ENCODE peak calls at places on chromosomes 16 and 17, in seven cellular contexts. D, E, L, X, Q, Y and V are unnamed samples.

GRCh38 chr16:50235581-50235980 is 30.8 kb upstream of the ADCY7 start:
- DNase-seq in L (no peak), Y (no peak), X (no peak), E (no peak), Q (no peak), D (no peak), V (no peak)

GRCh38 chr17:80798595-80799552 is 192.8 kb upstream of the CHMP6 start:
- DNase-seq in E (no peak), L (no peak), Y (no peak), X (no peak), Q (no peak), D (no peak), V (no peak)

GRCh38 chr17:17749921-17750320 is 68.7 kb downstream of the RAI1 start:
- DNase-seq in D (peak), X (no peak), E (peak), L (no peak), Y (peak), Q (peak), V (peak)

GRCh38 chr17:42120161-42121065 is 754 bp downstream of the KAT2A start:
- DNase-seq in D (no peak), Q (no peak), L (no peak), Y (no peak), X (no peak), E (peak), V (no peak)

GRCh38 chr16:84648595-84649510 is 542 bp downstream of the KLHL36 start:
- DNase-seq in E (peak), D (no peak), X (no peak), L (no peak), Y (no peak), Q (peak), V (peak)

GRCh38 chr16:50326835-50327465 is 41.8 kb downstream of the BRD7 start:
- DNase-seq in Y (no peak), Q (peak), E (no peak), D (no peak), X (no peak), L (no peak), V (peak)

GRCh38 chr17:9120471-9120870 is 99.2 kb downstream of the NTN1 start:
- DNase-seq in E (peak), X (no peak), D (peak), L (no peak), Q (no peak), Y (no peak), V (no peak)

GRCh38 chr16:56944954-56945839 is 13.3 kb downstream of the HERPUD1 start:
- DNase-seq in E (no peak), D (no peak), Q (no peak), Y (no peak), X (no peak), L (no peak), V (no peak)

GRCh38 chr16:426115-426905 is 861 bp downstream of the RAB11FIP3 start:
- DNase-seq in L (no peak), X (no peak), D (no peak), Y (no peak), E (peak), Q (no peak), V (peak)

GRCh38 chr17:55335625-55336024 is 70.9 kb downstream of the HLF start:
- DNase-seq in X (no peak), Y (no peak), E (no peak), D (no peak), L (no peak), Q (no peak), V (no peak)

GRCh38 chr17:82101767-82102679 is 4.0 kb upstream of the FASN start:
- DNase-seq in Q (no peak), Y (no peak), D (no peak), E (no peak), X (no peak), L (no peak), V (no peak)

GRCh38 chr16:49857423-49858181 is 1.7 kb upstream of the ZNF423 start:
- DNase-seq in L (peak), X (no peak), D (peak), Q (peak), Y (peak), E (peak), V (peak)

GRCh38 chr17:8014558-8014850 is 12.1 kb downstream of the GUCY2D start:
- DNase-seq in Q (no peak), X (no peak), Y (no peak), L (no peak), D (no peak), E (no peak), V (no peak)